ENCODE peak calls at places on chromosomes 5 and 9, in six cellular contexts. N, K, T, H, Z and R are unnamed samples.

GRCh38 chr9:114634387-114634786 is 23.2 kb downstream of the TEX53 start:
- DNase-seq in N (no peak), K (no peak), T (no peak), H (no peak), Z (no peak), R (no peak)

GRCh38 chr9:87640385-87640795 is 85.5 kb upstream of the CTSL start:
- DNase-seq in N (no peak), K (no peak), T (no peak), H (no peak), Z (no peak), R (no peak)

GRCh38 chr9:33946779-33947535 is 101.7 kb downstream of the UBAP2 start:
- DNase-seq in N (no peak), K (no peak), T (no peak), H (no peak), Z (no peak), R (no peak)

GRCh38 chr9:76773051-76773450 is 8.8 kb downstream of the PCA3 start:
- DNase-seq in N (no peak), K (no peak), T (no peak), H (no peak), Z (no peak), R (no peak)

GRCh38 chr9:113538646-113539430 is 75.3 kb downstream of the RGS3 start:
- DNase-seq in N (no peak), K (no peak), T (no peak), H (no peak), Z (no peak), R (no peak)

GRCh38 chr5:178334856-178335255 is 102.3 kb upstream of the PHYKPL start:
- DNase-seq in N (no peak), K (no peak), T (no peak), H (no peak), Z (no peak), R (no peak)

GRCh38 chr5:51652980-51653379 is 269.7 kb downstream of the ISL1 start:
- DNase-seq in N (no peak), K (no peak), T (no peak), H (no peak), Z (no peak), R (no peak)

GRCh38 chr9:9108641-9109040 is 1309.1 kb upstream of the DMAC1 start:
- DNase-seq in N (no peak), K (no peak), T (no peak), H (no peak), Z (no peak), R (no peak)

GRCh38 chr5:96703384-96703910 is 41.3 kb downstream of the CAST start:
- DNase-seq in N (peak), K (no peak), T (no peak), H (no peak), Z (no peak), R (peak)

GRCh38 chr9:15282567-15282966 is 24.4 kb downstream of the TTC39B start:
- DNase-seq in N (no peak), K (no peak), T (no peak), H (no peak), Z (no peak), R (no peak)

GRCh38 chr9:124771867-124772621 is 933 bp upstream of the NR6A1 start:
- DNase-seq in N (peak), K (peak), T (no peak), H (peak), Z (peak), R (peak)

GRCh38 chr9:114005371-114006154 is 72.5 kb downstream of the AMBP start:
- DNase-seq in N (no peak), K (no peak), T (no peak), H (no peak), Z (no peak), R (no peak)